ENCODE peak calls at places on chromosome 15, in eight cellular contexts. W is ureter; B is activated CD4-positive, alpha-beta T cell treated with anti-CD3 and anti-CD28 coated beads for 4 hours; P is G401; Z is RWPE1; N is NT2/D1; H is anterior cingulate cortex; K is endothelial cell. A is an unnamed sample.

GRCh38 chr15:60528530-60528929 is 49.6 kb upstream of the ICE2 start:
- DNase-seq in P (no peak), W (no peak), B (no peak), N (no peak), K (no peak), Z (no peak), H (no peak), A (no peak)

GRCh38 chr15:49225572-49226281 is 55.7 kb downstream of the GALK2 start:
- DNase-seq in K (peak), Z (no peak), N (no peak), H (no peak), W (no peak), P (peak), B (no peak), A (no peak)

GRCh38 chr15:34461730-34462129 is 24.1 kb upstream of the GOLGA8A start:
- DNase-seq in Z (no peak), K (no peak), H (no peak), B (no peak), N (no peak), W (no peak), P (no peak), A (no peak)

GRCh38 chr15:74403981-74404563 is 29.7 kb downstream of the SEMA7A start:
- DNase-seq in H (no peak), N (no peak), W (no peak), B (no peak), Z (no peak), K (no peak), P (no peak), A (no peak)

GRCh38 chr15:55434989-55435825 is 26.9 kb downstream of the PIERCE2 start:
- DNase-seq in P (peak), W (no peak), Z (peak), K (peak), N (peak), H (no peak), B (peak), A (no peak)

GRCh38 chr15:62606376-62607164 is 436.0 kb upstream of the TPM1 start:
- DNase-seq in H (no peak), K (no peak), Z (peak), N (no peak), W (no peak), P (no peak), B (no peak), A (no peak)

GRCh38 chr15:57591822-57592367 is at the start of gene MYZAP:
- DNase-seq in N (no peak), W (peak), H (peak), K (peak), B (peak), Z (peak), P (peak), A (peak)

GRCh38 chr15:90465140-90465929 is 64.4 kb upstream of the CRTC3 start:
- DNase-seq in N (no peak), Z (no peak), B (no peak), P (no peak), H (no peak), W (no peak), K (no peak), A (no peak)

GRCh38 chr15:38401101-38401500 is 52.8 kb upstream of the FAM98B start:
- DNase-seq in N (no peak), Z (no peak), P (no peak), W (no peak), K (no peak), H (no peak), B (no peak), A (no peak)

A was measured in aorta.